ENCODE peak calls at places on chromosome 6, in five cellular contexts. One of them, this sample, is unnamed.

GRCh38 chr6:100440935-100441334 is 23.8 kb downstream of the SIM1 start:
- DNase-seq in AG10803: no peak
- DNase-seq in fibroblast of the aortic adventitia: no peak
- DNase-seq in progenitor cell of endocrine pancreas: no peak
- DNase-seq in head of caudate nucleus: no peak
- DNase-seq in this sample: no peak

GRCh38 chr6:73803562-73804221 is 107.7 kb downstream of the CD109 start:
- DNase-seq in AG10803: peak; percentile 98
- DNase-seq in fibroblast of the aortic adventitia: peak; percentile 96
- DNase-seq in progenitor cell of endocrine pancreas: no peak
- DNase-seq in head of caudate nucleus: peak; percentile 7
- DNase-seq in this sample: no peak

GRCh38 chr6:13472099-13472498 is 15.3 kb downstream of the GFOD1 start:
- DNase-seq in AG10803: peak; percentile 92
- DNase-seq in fibroblast of the aortic adventitia: no peak
- DNase-seq in progenitor cell of endocrine pancreas: no peak
- DNase-seq in head of caudate nucleus: no peak
- DNase-seq in this sample: no peak

GRCh38 chr6:129251669-129252376 is 368.9 kb downstream of the LAMA2 start:
- DNase-seq in AG10803: peak; percentile 77
- DNase-seq in fibroblast of the aortic adventitia: peak; percentile 84
- DNase-seq in progenitor cell of endocrine pancreas: peak; percentile 42
- DNase-seq in head of caudate nucleus: no peak
- DNase-seq in this sample: peak; percentile 18

GRCh38 chr6:109336221-109336955 is 45.9 kb downstream of the CD164 start:
- DNase-seq in AG10803: peak; percentile 43
- DNase-seq in fibroblast of the aortic adventitia: peak; percentile 52
- DNase-seq in progenitor cell of endocrine pancreas: no peak
- DNase-seq in head of caudate nucleus: no peak
- DNase-seq in this sample: no peak

GRCh38 chr6:25717856-25718740 is 36.4 kb upstream of the SLC17A4 start:
- DNase-seq in AG10803: peak; percentile 26
- DNase-seq in fibroblast of the aortic adventitia: peak; percentile 53
- DNase-seq in progenitor cell of endocrine pancreas: no peak
- DNase-seq in head of caudate nucleus: no peak
- DNase-seq in this sample: no peak

GRCh38 chr6:132969188-132969587 is 154.8 kb downstream of the RPS12 start:
- DNase-seq in AG10803: peak; percentile 8
- DNase-seq in fibroblast of the aortic adventitia: no peak
- DNase-seq in progenitor cell of endocrine pancreas: no peak
- DNase-seq in head of caudate nucleus: no peak
- DNase-seq in this sample: no peak

GRCh38 chr6:6657820-6658217 is 69.3 kb downstream of the LY86 start:
- DNase-seq in AG10803: no peak
- DNase-seq in fibroblast of the aortic adventitia: no peak
- DNase-seq in progenitor cell of endocrine pancreas: no peak
- DNase-seq in head of caudate nucleus: no peak
- DNase-seq in this sample: no peak

GRCh38 chr6:6191476-6191875 is 129.0 kb downstream of the F13A1 start:
- DNase-seq in AG10803: no peak
- DNase-seq in fibroblast of the aortic adventitia: no peak
- DNase-seq in progenitor cell of endocrine pancreas: no peak
- DNase-seq in head of caudate nucleus: no peak
- DNase-seq in this sample: no peak

GRCh38 chr6:158152659-158153058 is 15.4 kb downstream of the SERAC1 start:
- DNase-seq in AG10803: no peak
- DNase-seq in fibroblast of the aortic adventitia: no peak
- DNase-seq in progenitor cell of endocrine pancreas: no peak
- DNase-seq in head of caudate nucleus: no peak
- DNase-seq in this sample: no peak

GRCh38 chr6:152685819-152686218 is 11.9 kb upstream of the MYCT1 start:
- DNase-seq in AG10803: no peak
- DNase-seq in fibroblast of the aortic adventitia: no peak
- DNase-seq in progenitor cell of endocrine pancreas: no peak
- DNase-seq in head of caudate nucleus: no peak
- DNase-seq in this sample: no peak

GRCh38 chr6:169289671-169290408 is 36.2 kb upstream of the THBS2 start:
- DNase-seq in AG10803: peak; percentile 54
- DNase-seq in fibroblast of the aortic adventitia: peak; percentile 97
- DNase-seq in progenitor cell of endocrine pancreas: no peak
- DNase-seq in head of caudate nucleus: no peak
- DNase-seq in this sample: no peak